ENCODE peak calls at places on chromosome 22, in nine cellular contexts. I is pancreas; M is hepatocyte; N is CD8-positive, alpha-beta T cell; V is neural progenitor cell; P is A549; Y is colonic mucosa; R is substantia nigra; O is fibroblast of lung. D is an unnamed sample.

GRCh38 chr22:29245626-29246385 is 22.0 kb downstream of the RHBDD3 start:
- DNase-seq in R (peak), V (peak), P (peak), Y (peak), I (peak), O (peak), N (peak), M (peak), D (peak)

GRCh38 chr22:28105396-28105795 is 186.3 kb upstream of the PITPNB start:
- DNase-seq in O (no peak), V (no peak), M (no peak), N (no peak), P (no peak), R (no peak), I (no peak), Y (no peak), D (no peak)

GRCh38 chr22:47303161-47303890 is 540.9 kb downstream of the TBC1D22A start:
- DNase-seq in R (no peak), Y (no peak), P (no peak), I (no peak), O (no peak), V (no peak), N (no peak), M (no peak), D (no peak)

GRCh38 chr22:48091656-48092223 is 1329.3 kb downstream of the TBC1D22A start:
- DNase-seq in O (no peak), V (no peak), P (no peak), M (no peak), R (no peak), Y (no peak), N (no peak), I (no peak), D (no peak)

GRCh38 chr22:22410121-22410520 is 98.4 kb downstream of the ZNF280B start:
- DNase-seq in P (no peak), V (no peak), Y (no peak), M (no peak), R (no peak), I (no peak), N (peak), O (no peak), D (no peak)

GRCh38 chr22:28129319-28129962 is 210.4 kb upstream of the PITPNB start:
- DNase-seq in R (no peak), P (no peak), N (no peak), V (no peak), M (no peak), Y (no peak), O (no peak), I (no peak), D (peak)

GRCh38 chr22:38177926-38178604 is 3.6 kb downstream of the PLA2G6 start:
- DNase-seq in Y (peak), O (peak), V (peak), M (peak), R (peak), P (peak), I (no peak), N (no peak), D (peak)

GRCh38 chr22:27554106-27554814 is 247.3 kb downstream of the MN1 start:
- DNase-seq in M (peak), O (peak), V (peak), N (no peak), Y (peak), P (no peak), R (no peak), I (no peak), D (peak)

GRCh38 chr22:29454186-29454745 is 15.9 kb downstream of the RFPL1 start:
- DNase-seq in I (no peak), P (no peak), Y (no peak), V (no peak), M (no peak), N (no peak), O (peak), R (peak), D (no peak)

GRCh38 chr22:39170825-39171622 is 18.5 kb upstream of the CBX7 start:
- DNase-seq in P (peak), M (peak), O (peak), Y (peak), I (peak), N (peak), V (peak), R (peak), D (peak)

GRCh38 chr22:33380789-33381530 is 322.8 kb upstream of the SYN3 start:
- DNase-seq in P (peak), O (peak), V (no peak), M (peak), N (no peak), I (no peak), R (no peak), Y (no peak), D (peak)

GRCh38 chr22:17237031-17237668 is 17.9 kb upstream of the ADA2 start:
- DNase-seq in P (no peak), I (no peak), R (no peak), M (no peak), V (no peak), N (peak), Y (no peak), O (no peak), D (no peak)

GRCh38 chr22:46147471-46148267 is 2.7 kb upstream of the PPARA start:
- DNase-seq in P (no peak), R (no peak), M (peak), N (no peak), V (no peak), I (peak), O (no peak), Y (no peak), D (no peak)

GRCh38 chr22:35352214-35353111 is 28.4 kb upstream of the HMOX1 start:
- DNase-seq in R (no peak), M (no peak), Y (peak), P (peak), I (peak), N (peak), V (peak), O (peak), D (peak)

GRCh38 chr22:22342697-22343602 is 98.4 kb downstream of the VPREB1 start:
- DNase-seq in V (peak), N (peak), R (no peak), M (peak), P (peak), I (peak), Y (peak), O (peak), D (peak)

GRCh38 chr22:17629646-17630045 is 1.1 kb upstream of the ATP6V1E1 start:
- DNase-seq in N (no peak), P (no peak), M (no peak), Y (no peak), V (no peak), I (no peak), O (no peak), R (no peak), D (no peak)

GRCh38 chr22:27207907-27208306 is 550.5 kb downstream of the MIAT start:
- DNase-seq in M (no peak), I (no peak), Y (no peak), P (peak), O (peak), N (no peak), V (no peak), R (no peak), D (no peak)

GRCh38 chr22:49112661-49113626 is 714.7 kb downstream of the BRD1 start:
- DNase-seq in V (no peak), Y (no peak), R (no peak), I (no peak), N (no peak), M (no peak), O (no peak), P (no peak), D (no peak)

GRCh38 chr22:31829505-31829904 is 75.7 kb downstream of the DEPDC5 start:
- DNase-seq in P (peak), R (no peak), I (no peak), O (peak), N (no peak), V (no peak), Y (no peak), M (peak), D (no peak)

GRCh38 chr22:20972014-20972797 is 5.2 kb downstream of the AIFM3 start:
- DNase-seq in P (no peak), V (no peak), N (no peak), M (no peak), O (no peak), Y (no peak), R (no peak), I (no peak), D (peak)

GRCh38 chr22:39482768-39483167 is 19.3 kb upstream of the MIEF1 start:
- DNase-seq in V (peak), N (peak), Y (no peak), R (no peak), M (no peak), P (no peak), O (no peak), I (no peak), D (no peak)

GRCh38 chr22:45720875-45721378 is 49.3 kb downstream of the ATXN10 start:
- DNase-seq in Y (no peak), O (peak), N (no peak), P (peak), V (no peak), M (no peak), I (no peak), R (no peak), D (no peak)

GRCh38 chr22:32628626-32629587 is 154.3 kb downstream of the FBXO7 start:
- DNase-seq in I (no peak), N (no peak), P (no peak), O (no peak), R (no peak), V (no peak), M (peak), Y (no peak), D (no peak)

GRCh38 chr22:39252461-39253391 is 7.9 kb upstream of the PDGFB start:
- DNase-seq in V (no peak), N (no peak), R (no peak), Y (no peak), I (no peak), P (no peak), M (no peak), O (peak), D (peak)

GRCh38 chr22:30287626-30288413 is 1.5 kb downstream of the CASTOR1 start:
- DNase-seq in R (peak), P (peak), M (peak), Y (peak), V (peak), I (peak), O (peak), N (peak), D (peak)

GRCh38 chr22:49081261-49081666 is 746.4 kb downstream of the BRD1 start:
- DNase-seq in O (no peak), M (no peak), N (no peak), P (no peak), R (no peak), V (no peak), Y (no peak), I (no peak), D (no peak)

GRCh38 chr22:45905924-45906865 is 70.8 kb downstream of the WNT7B start:
- DNase-seq in V (peak), N (no peak), O (peak), Y (no peak), P (no peak), M (no peak), I (no peak), R (no peak), D (no peak)

GRCh38 chr22:40547729-40548143 is 88.8 kb downstream of the MRTFA start:
- DNase-seq in O (peak), R (no peak), V (no peak), Y (no peak), P (no peak), N (no peak), I (no peak), M (no peak), D (peak)

GRCh38 chr22:48670747-48671146 is 1156.9 kb downstream of the BRD1 start:
- DNase-seq in V (no peak), I (no peak), Y (no peak), O (no peak), P (no peak), R (no peak), N (no peak), M (no peak), D (no peak)

GRCh38 chr22:46614070-46614931 is 5.9 kb upstream of the GRAMD4 start:
- DNase-seq in N (peak), I (no peak), V (no peak), R (no peak), Y (no peak), M (no peak), P (no peak), O (no peak), D (no peak)

GRCh38 chr22:46213052-46213451 is 37.0 kb downstream of the CDPF1 start:
- DNase-seq in N (no peak), R (no peak), I (no peak), Y (no peak), M (no peak), V (no peak), O (no peak), P (no peak), D (no peak)

GRCh38 chr22:17970205-17970708 is 54.1 kb downstream of the MICAL3 start:
- DNase-seq in Y (no peak), P (no peak), R (no peak), I (no peak), V (no peak), M (no peak), N (no peak), O (peak), D (no peak)

GRCh38 chr22:48485144-48486135 is 1342.2 kb downstream of the BRD1 start:
- DNase-seq in R (no peak), V (no peak), Y (no peak), I (no peak), P (no peak), O (no peak), N (no peak), M (no peak), D (no peak)

GRCh38 chr22:32478994-32479393 is 4.4 kb downstream of the FBXO7 start:
- DNase-seq in P (no peak), I (no peak), N (no peak), R (no peak), V (no peak), Y (no peak), O (peak), M (no peak), D (no peak)

GRCh38 chr22:17368727-17369552 is at the start of gene CECR2:
- DNase-seq in R (peak), V (peak), Y (peak), P (peak), I (peak), O (peak), N (no peak), M (peak), D (peak)

GRCh38 chr22:27799334-27800249 is 2.0 kb downstream of the MN1 start:
- DNase-seq in V (peak), Y (no peak), R (no peak), N (no peak), O (peak), P (no peak), M (no peak), I (no peak), D (no peak)

GRCh38 chr22:48098243-48098935 is 1335.9 kb downstream of the TBC1D22A start:
- DNase-seq in R (no peak), N (no peak), I (no peak), M (no peak), Y (no peak), P (no peak), O (no peak), V (no peak), D (no peak)

GRCh38 chr22:34639911-34640310 is 426.0 kb upstream of the ISX start:
- DNase-seq in I (no peak), R (no peak), V (no peak), P (no peak), O (no peak), M (no peak), Y (no peak), N (no peak), D (no peak)

GRCh38 chr22:36363378-36363931 is 24.3 kb downstream of the MYH9 start:
- DNase-seq in P (no peak), I (no peak), N (no peak), V (no peak), R (no peak), Y (no peak), O (no peak), M (peak), D (no peak)
- H3K27ac ChIP-seq in P (peak), I (peak), N (peak), V (no peak), R (no peak), Y (peak), O (peak), M (peak), D (no peak)

DNA sequence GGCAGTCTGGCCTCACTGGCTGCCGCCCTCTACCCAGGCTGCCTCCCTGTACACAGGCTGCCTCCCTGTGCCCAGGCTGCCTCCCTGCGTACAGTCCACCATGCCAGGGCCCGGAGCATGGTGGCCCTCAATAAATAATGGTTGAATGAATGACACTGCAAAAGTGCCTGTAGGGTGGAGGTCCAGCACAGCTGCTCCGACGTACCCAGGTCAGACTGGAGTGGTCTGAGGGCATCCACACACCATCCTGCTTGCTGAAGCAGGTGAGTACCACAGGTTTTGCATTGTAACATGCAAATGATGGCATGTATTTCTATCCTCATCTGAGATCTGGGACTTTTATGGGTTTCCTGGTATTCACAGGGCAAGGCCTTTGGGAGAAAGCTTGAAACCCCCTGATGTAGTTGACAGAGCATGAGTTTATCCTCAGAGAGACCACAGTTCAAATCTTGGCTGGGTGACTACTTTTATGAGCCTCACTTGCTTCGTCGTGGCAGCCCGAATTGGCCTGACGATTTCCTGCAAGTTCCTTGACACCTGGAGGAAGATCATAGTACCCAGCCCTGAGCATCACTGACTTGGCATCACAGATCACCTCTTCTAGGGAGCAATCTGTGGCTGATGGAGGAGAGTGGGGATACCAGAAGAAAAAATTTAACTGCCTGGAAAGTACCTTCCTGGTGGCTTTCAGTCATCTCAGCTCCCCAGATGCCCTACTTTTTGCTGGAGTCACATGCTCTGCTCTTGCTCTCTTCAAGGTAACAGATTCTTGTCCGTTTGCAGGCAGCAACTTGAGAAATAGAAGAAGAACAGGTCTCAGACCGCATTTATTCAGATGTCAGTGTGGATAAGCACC is 16.0 kb upstream of the CYB5R3 start:
- DNase-seq in M (no peak), V (no peak), R (no peak), Y (no peak), I (no peak), N (no peak), P (no peak), O (no peak), D (no peak)
- H3K27ac ChIP-seq in M (no peak), V (no peak), R (no peak), Y (no peak), I (no peak), N (no peak), P (peak), O (no peak), D (no peak)

DNA sequence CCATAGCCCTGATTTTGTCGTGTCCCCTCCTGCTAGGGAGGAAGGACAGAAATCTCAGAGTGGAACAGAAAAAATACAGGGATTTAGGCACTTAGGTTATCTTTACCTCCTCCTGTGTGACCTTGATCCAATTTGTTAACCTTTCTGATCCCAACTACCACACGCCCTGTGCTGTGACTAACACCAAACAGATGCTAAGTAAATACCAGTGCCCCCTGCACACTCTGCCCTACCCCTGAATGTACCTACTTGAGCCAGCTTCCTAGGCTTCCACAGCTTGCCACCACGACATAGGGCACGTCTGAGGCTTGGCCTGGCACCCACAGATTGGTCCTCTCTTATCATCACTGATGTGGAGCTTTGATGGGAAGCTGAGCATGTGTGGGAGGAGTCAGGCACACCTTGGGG is 9.2 kb downstream of the MYO18B start:
- DNase-seq in N (no peak), O (no peak), P (no peak), I (no peak), Y (no peak), R (no peak), V (no peak), M (no peak), D (no peak)
- H3K27ac ChIP-seq in N (no peak), O (no peak), P (peak), I (no peak), Y (no peak), R (no peak), V (no peak), M (no peak), D (no peak)

GRCh38 chr22:50267591-50268390 is 2.4 kb downstream of the MAPK11 start:
- DNase-seq in M (peak), P (peak), N (peak), R (no peak), I (peak), Y (peak), V (peak), O (peak), D (no peak)
- H3K27ac ChIP-seq in M (no peak), P (peak), N (no peak), R (no peak), I (no peak), Y (no peak), V (no peak), O (no peak), D (no peak)

GRCh38 chr22:23837911-23838685 is 708 bp downstream of the DERL3 start:
- DNase-seq in P (no peak), Y (no peak), N (no peak), I (no peak), R (no peak), V (peak), O (no peak), M (no peak), D (peak)
- H3K27ac ChIP-seq in P (no peak), Y (no peak), N (no peak), I (no peak), R (no peak), V (no peak), O (no peak), M (no peak), D (no peak)

DNA sequence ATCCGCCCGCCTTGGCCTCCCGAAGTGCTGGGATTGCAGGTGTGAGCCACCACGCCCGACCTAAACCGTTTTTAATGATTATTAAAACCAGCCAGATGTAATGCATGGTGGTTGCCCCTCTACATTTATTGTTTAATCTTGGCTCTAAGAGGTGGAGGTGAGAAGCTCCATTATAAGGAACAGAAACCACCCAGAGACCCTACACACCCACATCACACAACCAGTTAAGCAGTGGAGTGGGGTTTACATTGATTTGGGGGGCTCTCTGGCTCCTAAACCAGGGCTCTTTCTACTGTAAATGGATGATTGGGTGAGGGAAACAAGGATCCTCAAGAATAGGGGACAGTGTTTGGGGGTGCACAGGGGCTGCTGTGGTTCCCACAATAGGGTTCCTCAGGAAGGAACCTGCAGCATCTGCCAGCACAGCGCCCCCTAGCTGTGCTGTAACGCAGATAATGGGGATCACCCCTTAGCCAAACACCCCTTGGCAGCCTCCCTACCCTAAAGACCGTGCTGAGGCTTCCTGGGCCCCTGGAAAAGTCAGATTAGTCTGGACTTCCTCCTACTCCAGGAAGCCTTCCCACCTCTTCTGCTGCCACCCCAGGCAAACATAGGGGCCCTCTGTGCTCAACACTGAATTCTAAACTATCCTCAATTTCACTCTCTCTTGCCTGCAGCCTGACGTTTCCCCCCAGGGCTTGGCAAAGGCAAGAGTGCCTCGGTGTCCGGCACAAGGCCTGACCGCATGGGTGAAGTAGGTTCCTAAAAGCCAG is 2.4 kb downstream of the MPST start:
- DNase-seq in N (peak), V (peak), P (peak), O (peak), I (no peak), M (peak), Y (no peak), R (peak), D (no peak)
- H3K27ac ChIP-seq in N (no peak), V (no peak), P (peak), O (no peak), I (peak), M (no peak), Y (peak), R (peak), D (no peak)

D was measured in mesendoderm.